ENCODE peak calls at places on chromosomes 4 and X, in six cellular contexts. Y is EH, T is GM12892, Z is AG09319, E is A549, P is endothelial cell. A is an unnamed sample.

GRCh38 chr4:77930876-77931275 is 68.2 kb downstream of the MRPL1 start:
- DNase-seq in Z (no peak), P (no peak), T (no peak), Y (peak), E (no peak), A (no peak)

GRCh38 chrX:39335447-39336235 is 534.4 kb downstream of the MID1IP1 start:
- DNase-seq in T (no peak), Y (no peak), Z (no peak), E (no peak), P (no peak), A (no peak)

GRCh38 chr4:153634737-153635353 is 49.2 kb upstream of the TLR2 start:
- DNase-seq in Z (no peak), P (no peak), Y (peak), T (no peak), E (peak), A (no peak)

GRCh38 chr4:107891299-107891698 is 40.0 kb upstream of the CYP2U1 start:
- DNase-seq in P (no peak), Z (no peak), E (no peak), T (no peak), Y (no peak), A (no peak)

GRCh38 chrX:13545731-13546130 is 23.7 kb upstream of the EGFL6 start:
- DNase-seq in E (no peak), Y (no peak), P (no peak), Z (no peak), T (no peak), A (no peak)

GRCh38 chrX:153862369-153863250 is 23.4 kb downstream of the L1CAM start:
- DNase-seq in Z (no peak), T (peak), E (no peak), P (no peak), Y (no peak), A (no peak)

GRCh38 chr4:22859318-22859717 is 166.6 kb downstream of the GBA3 start:
- DNase-seq in P (no peak), T (no peak), E (no peak), Z (no peak), Y (no peak), A (no peak)

GRCh38 chrX:67749536-67749935 is 205.7 kb downstream of the AR start:
- DNase-seq in E (no peak), Z (no peak), T (no peak), P (no peak), Y (peak), A (no peak)

GRCh38 chrX:18206657-18207056 is 14.0 kb downstream of the BEND2 start:
- DNase-seq in T (no peak), Y (no peak), E (no peak), Z (no peak), P (no peak), A (no peak)

GRCh38 chr4:186553717-186554116 is 1.6 kb downstream of the MTNR1A start:
- DNase-seq in E (no peak), T (no peak), Y (no peak), P (no peak), Z (no peak), A (no peak)

GRCh38 chr4:8370835-8371234 is 69.7 kb downstream of the ACOX3 start:
- DNase-seq in T (no peak), Z (no peak), P (no peak), Y (no peak), E (no peak), A (no peak)

GRCh38 chrX:1720826-1721225 is 106.0 kb downstream of the ASMT start:
- DNase-seq in P (no peak), T (no peak), E (no peak), Z (no peak), Y (peak), A (no peak)

GRCh38 chrX:17067534-17067933 is 121.1 kb downstream of the REPS2 start:
- DNase-seq in T (no peak), P (no peak), Z (no peak), Y (no peak), E (no peak), A (no peak)

GRCh38 chr4:148914301-148914700 is 472.1 kb upstream of the NR3C2 start:
- DNase-seq in E (no peak), Y (no peak), P (no peak), T (no peak), Z (no peak), A (no peak)

GRCh38 chrX:46666831-46667230 is 92.1 kb downstream of the SLC9A7 start:
- DNase-seq in E (no peak), P (no peak), T (no peak), Y (peak), Z (no peak), A (no peak)

GRCh38 chr4:856468-856901 is 30.6 kb upstream of the CPLX1 start:
- DNase-seq in E (no peak), T (no peak), P (no peak), Y (no peak), Z (no peak), A (no peak)

GRCh38 chrX:70001269-70001668 is 48.5 kb downstream of the AWAT2 start:
- DNase-seq in Z (no peak), T (no peak), Y (no peak), P (no peak), E (no peak), A (no peak)

GRCh38 chrX:141220342-141221008 is 21.8 kb downstream of the SPANXC start:
- DNase-seq in Y (peak), E (peak), P (no peak), T (no peak), Z (peak), A (no peak)

GRCh38 chr4:24511371-24512063 is 72.8 kb downstream of the DHX15 start:
- DNase-seq in E (no peak), P (no peak), Y (peak), T (no peak), Z (no peak), A (no peak)

GRCh38 chrX:46376246-46376885 is 168.9 kb downstream of the ZNF674 start:
- DNase-seq in E (peak), Y (peak), T (no peak), Z (peak), P (peak), A (no peak)

GRCh38 chr4:25129926-25130325 is 30.3 kb downstream of the SEPSECS start:
- DNase-seq in P (no peak), E (no peak), T (no peak), Y (peak), Z (no peak), A (no peak)

GRCh38 chrX:24277405-24277804 is 36.5 kb downstream of the SUPT20HL2 start:
- DNase-seq in Z (no peak), P (no peak), Y (no peak), E (no peak), T (no peak), A (no peak)

GRCh38 chr4:602559-602942 is 22.8 kb upstream of the PDE6B start:
- DNase-seq in Z (no peak), T (no peak), P (peak), Y (no peak), E (peak), A (peak)

GRCh38 chrX:72088761-72089160 is 43.0 kb downstream of the RTL5 start:
- DNase-seq in E (no peak), Y (no peak), P (no peak), Z (no peak), T (no peak), A (no peak)

GRCh38 chr4:78776031-78776728 is at the start of gene BMP2K:
- DNase-seq in Z (no peak), Y (peak), P (peak), T (peak), E (peak), A (no peak)

GRCh38 chr4:188960411-188961093 is 821.3 kb downstream of the TRIML1 start:
- DNase-seq in P (no peak), E (no peak), Z (no peak), T (no peak), Y (peak), A (no peak)

GRCh38 chr4:30719363-30720020 is 677 bp upstream of the PCDH7 start:
- DNase-seq in E (peak), P (peak), T (peak), Z (no peak), Y (peak), A (no peak)

GRCh38 chr4:14965071-14965470 is 37.2 kb upstream of the CPEB2 start:
- DNase-seq in T (no peak), P (no peak), Y (no peak), E (no peak), Z (no peak), A (no peak)

GRCh38 chr4:6782147-6782845 is at the start of gene KIAA0232:
- DNase-seq in T (peak), Y (peak), P (peak), Z (peak), E (peak), A (no peak)